ENCODE peak calls at places on chromosomes 1 and 21, in five cellular contexts. T, H, W, X and M are unnamed samples.

GRCh38 chr1:234500269-234500668 is 21.3 kb upstream of the TARBP1 start:
- DNase-seq in T (no peak), H (no peak), W (no peak), X (no peak), M (no peak)

GRCh38 chr1:29090937-29091618 is 32.6 kb downstream of the TMEM200B start:
- DNase-seq in T (no peak), H (no peak), W (no peak), X (no peak), M (no peak)

GRCh38 chr1:160308451-160309182 is 23.7 kb upstream of the PEX19 start:
- DNase-seq in T (no peak), H (no peak), W (no peak), X (no peak), M (no peak)

GRCh38 chr21:26849428-26850115 is 4.4 kb upstream of the ADAMTS1 start:
- DNase-seq in T (no peak), H (no peak), W (no peak), X (peak; percentile 37), M (no peak)

GRCh38 chr1:29519108-29519507 is 282.8 kb downstream of the PTPRU start:
- DNase-seq in T (no peak), H (peak; percentile 39), W (no peak), X (no peak), M (peak; percentile 17)

GRCh38 chr21:37915941-37916794 is at the start of gene KCNJ6:
- DNase-seq in T (no peak), H (peak; percentile 57), W (peak; percentile 14), X (peak; percentile 46), M (no peak)

GRCh38 chr1:48207131-48207530 is 15.4 kb upstream of the SLC5A9 start:
- DNase-seq in T (no peak), H (no peak), W (no peak), X (no peak), M (no peak)

GRCh38 chr1:201766117-201766863 is 62.7 kb upstream of the IPO9 start:
- DNase-seq in T (no peak), H (no peak), W (no peak), X (no peak), M (no peak)

GRCh38 chr1:222372221-222372620 is 175.7 kb downstream of the HHIPL2 start:
- DNase-seq in T (no peak), H (no peak), W (no peak), X (no peak), M (no peak)

GRCh38 chr1:30403732-30404131 is 319.7 kb downstream of the MATN1 start:
- DNase-seq in T (no peak), H (no peak), W (no peak), X (no peak), M (peak; percentile 2)

GRCh38 chr1:153533689-153534201 is 2.0 kb downstream of the S100A6 start:
- DNase-seq in T (peak; percentile 58), H (peak; percentile 78), W (no peak), X (peak; percentile 54), M (peak; percentile 75)

GRCh38 chr1:167090289-167090942 is at the start of gene GPA33:
- DNase-seq in T (no peak), H (no peak), W (no peak), X (no peak), M (peak; percentile 85)

GRCh38 chr1:174990382-174990999 is 9.3 kb upstream of the CACYBP start:
- DNase-seq in T (no peak), H (no peak), W (peak; percentile 32), X (no peak), M (no peak)

GRCh38 chr1:165696625-165697100 is 1.7 kb downstream of the ALDH9A1 start:
- DNase-seq in T (peak; percentile 34), H (peak; percentile 68), W (peak; percentile 63), X (no peak), M (no peak)

GRCh38 chr1:237411621-237412020 is 369.6 kb downstream of the RYR2 start:
- DNase-seq in T (no peak), H (no peak), W (no peak), X (no peak), M (peak; percentile 56)

GRCh38 chr1:43499882-43500281 is 30.8 kb upstream of the PTPRF start:
- DNase-seq in T (no peak), H (no peak), W (no peak), X (no peak), M (no peak)

GRCh38 chr1:44594871-44595735 is 79.2 kb downstream of the TMEM53 start:
- DNase-seq in T (peak; percentile 66), H (peak; percentile 80), W (peak; percentile 69), X (peak; percentile 98), M (peak; percentile 70)

GRCh38 chr1:226882187-226882586 is 11.8 kb downstream of the PSEN2 start:
- DNase-seq in T (no peak), H (peak; percentile 60), W (no peak), X (no peak), M (no peak)

GRCh38 chr21:33650929-33651505 is 8.7 kb downstream of the ITSN1 start:
- DNase-seq in T (no peak), H (no peak), W (no peak), X (no peak), M (no peak)

GRCh38 chr1:97097404-97097925 is 375.9 kb downstream of the PTBP2 start:
- DNase-seq in T (no peak), H (no peak), W (no peak), X (no peak), M (no peak)

GRCh38 chr1:100706861-100707260 is 12.7 kb upstream of the VCAM1 start:
- DNase-seq in T (no peak), H (no peak), W (no peak), X (no peak), M (no peak)

GRCh38 chr1:30756206-30756544 is 1.4 kb downstream of the LAPTM5 start:
- DNase-seq in T (no peak), H (no peak), W (no peak), X (no peak), M (no peak)

GRCh38 chr1:5745776-5746610 is 246.2 kb downstream of the NPHP4 start:
- DNase-seq in T (peak; percentile 64), H (peak; percentile 86), W (peak; percentile 74), X (peak; percentile 92), M (peak; percentile 28)

GRCh38 chr1:229509576-229509975 is 1.4 kb upstream of the NUP133 start:
- DNase-seq in T (no peak), H (no peak), W (no peak), X (peak; percentile 42), M (no peak)

GRCh38 chr1:230120949-230121381 is 53.9 kb downstream of the GALNT2 start:
- DNase-seq in T (no peak), H (no peak), W (no peak), X (peak; percentile 60), M (no peak)

GRCh38 chr1:207612762-207613161 is 32.2 kb upstream of the CR1L start:
- DNase-seq in T (no peak), H (no peak), W (no peak), X (no peak), M (no peak)

GRCh38 chr1:219365435-219365834 is 191.8 kb downstream of the LYPLAL1 start:
- DNase-seq in T (no peak), H (no peak), W (no peak), X (no peak), M (no peak)

GRCh38 chr1:216750031-216750627 is 26.9 kb upstream of the ESRRG start:
- DNase-seq in T (no peak), H (peak; percentile 70), W (peak; percentile 43), X (no peak), M (peak; percentile 48)

GRCh38 chr1:40861227-40862003 is 748 bp downstream of the CITED4 start:
- DNase-seq in T (peak; percentile 65), H (peak; percentile 68), W (no peak), X (no peak), M (peak; percentile 54)
- H3K27ac ChIP-seq in T (peak overlapping the region; percentile 94), H (peak overlapping the region; percentile 72), W (peak overlapping the region; percentile 81), X (no peak overlapping the region), M (peak overlapping the region; percentile 66)

DNA sequence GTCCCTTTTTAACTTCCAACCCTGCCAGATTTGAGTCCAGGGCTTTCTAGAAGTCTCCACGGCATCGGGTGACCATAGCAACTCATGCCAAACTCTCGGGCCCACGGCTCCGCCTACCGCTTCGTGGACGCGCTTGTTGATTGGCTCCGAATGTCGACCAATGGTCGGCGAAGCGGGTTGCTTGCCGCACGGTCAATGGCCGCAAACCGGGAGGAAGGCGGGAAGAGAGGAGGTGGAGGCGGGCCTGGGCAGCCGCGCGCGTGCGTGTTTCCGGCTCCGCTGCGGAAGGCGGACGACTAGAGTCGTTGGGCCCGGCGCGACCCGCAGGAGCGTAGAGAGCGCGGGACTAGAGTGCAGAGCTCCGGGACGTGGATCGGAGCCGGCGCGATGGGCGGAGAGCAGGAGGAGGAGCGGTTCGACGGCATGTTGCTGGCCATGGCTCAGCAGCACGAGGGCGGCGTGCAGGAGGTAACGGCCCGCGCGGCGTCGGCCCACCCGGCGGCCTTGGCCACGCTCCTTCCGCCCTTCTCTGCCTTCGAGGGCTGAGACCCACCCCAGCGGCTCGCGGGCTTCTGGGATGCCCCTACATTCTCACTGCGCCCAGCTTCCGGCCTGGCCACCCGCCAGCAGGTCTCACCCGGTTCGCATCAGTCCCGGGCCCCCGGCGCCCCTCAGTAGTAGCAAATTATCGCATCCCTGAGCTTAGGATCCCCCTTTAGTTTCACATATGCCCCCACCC is at the start of gene NUDC:
- DNase-seq in T (peak; percentile 95), H (peak; percentile 99), W (peak; percentile 97), X (peak; percentile 97), M (peak; percentile 94)
- TF ChIP-seq POLR2A in T (peak; percentile 84), H (peak; percentile 78), W (peak; percentile 85), X (peak; percentile 98), M (peak; percentile 85)

GRCh38 chr1:194829492-194829891 is 1643.1 kb upstream of the B3GALT2 start:
- DNase-seq in T (no peak), H (no peak), W (no peak), X (no peak), M (no peak)

GRCh38 chr1:194825382-194825781 is 1639.0 kb upstream of the B3GALT2 start:
- DNase-seq in T (no peak), H (no peak), W (no peak), X (no peak), M (no peak)

GRCh38 chr1:194833111-194833510 is 1646.7 kb upstream of the B3GALT2 start:
- DNase-seq in T (no peak), H (no peak), W (no peak), X (no peak), M (no peak)

GRCh38 chr1:194830387-194830786 is 1644.0 kb upstream of the B3GALT2 start:
- DNase-seq in T (no peak), H (no peak), W (no peak), X (no peak), M (no peak)
- H3K4me3 ChIP-seq in T (no peak overlapping the region), H (no peak overlapping the region), W (no peak overlapping the region), X (no peak overlapping the region), M (no peak overlapping the region)

GRCh38 chr1:87398644-87399043 is 70.0 kb downstream of the LMO4 start:
- DNase-seq in T (no peak), H (no peak), W (no peak), X (no peak), M (no peak)

GRCh38 chr1:87399701-87400100 is 71.0 kb downstream of the LMO4 start:
- DNase-seq in T (no peak), H (no peak), W (no peak), X (no peak), M (no peak)

GRCh38 chr1:87402192-87403046 is 73.7 kb downstream of the LMO4 start:
- DNase-seq in T (no peak), H (no peak), W (no peak), X (no peak), M (no peak)

GRCh38 chr1:87403047-87403820 is 74.6 kb downstream of the LMO4 start:
- DNase-seq in T (no peak), H (no peak), W (no peak), X (no peak), M (no peak)

DNA sequence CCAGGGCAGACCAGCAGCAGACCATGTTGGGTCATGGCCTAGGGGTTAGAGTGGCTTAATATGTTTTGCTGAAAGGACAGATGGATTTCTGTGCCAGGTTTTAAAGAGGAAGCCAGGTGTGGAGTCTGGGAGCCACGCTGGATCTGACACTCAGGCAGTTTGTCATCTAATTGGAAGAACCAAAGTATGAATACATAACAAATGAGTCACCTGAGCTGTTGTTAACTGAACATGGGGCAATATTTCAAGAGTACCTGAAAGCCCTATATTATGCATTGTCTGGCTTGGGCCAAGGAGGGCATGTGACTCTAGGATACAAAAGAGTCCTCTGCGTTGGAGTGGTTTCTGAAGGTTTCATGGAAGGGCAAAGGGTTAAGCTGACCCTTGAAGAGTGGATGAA is 70.6 kb downstream of the LMO4 start:
- DNase-seq in T (no peak), H (no peak), W (no peak), X (no peak), M (no peak)
- H3K27ac ChIP-seq in T (no peak overlapping the region), H (no peak overlapping the region), W (no peak overlapping the region), X (no peak overlapping the region), M (no peak overlapping the region)